ENCODE peak calls at places on chromosomes 12 and 14, in four cellular contexts. R is stimulated activated CD8-positive, alpha-beta memory T cell treated with anti-CD3 and anti-CD28 coated beads, Interleukin-12 subunit alpha, Interleukin-12 subunit beta, amount 100 ng/mL, for 1 hour; E is CD8-positive, alpha-beta memory T cell; S is heart left ventricle. J is an unnamed sample.

GRCh38 chr14:56023681-56024080 is 94.5 kb upstream of the PELI2 start:
- DNase-seq in R (no peak), E (no peak), S (no peak), J (no peak)

GRCh38 chr14:37417833-37418232 is 177.2 kb downstream of the FOXA1 start:
- DNase-seq in R (no peak), E (no peak), S (no peak), J (no peak)

GRCh38 chr14:70879448-70879847 is 27.8 kb upstream of the PCNX1 start:
- DNase-seq in R (no peak), E (no peak), S (no peak), J (no peak)

GRCh38 chr14:31949709-31950108 is 127.4 kb upstream of the ARHGAP5 start:
- DNase-seq in R (no peak), E (no peak), S (no peak), J (no peak)

GRCh38 chr12:115341442-115341841 is 657.5 kb upstream of the TBX3 start:
- DNase-seq in R (no peak), E (no peak), S (peak; percentile 66), J (peak; percentile 59)

GRCh38 chr14:69318901-69319475 is 59.0 kb downstream of the GALNT16 start:
- DNase-seq in R (no peak), E (no peak), S (no peak), J (no peak)

GRCh38 chr14:89425931-89426330 is 8.9 kb upstream of the FOXN3 start:
- DNase-seq in R (no peak), E (no peak), S (no peak), J (no peak)

GRCh38 chr14:103711516-103712431 is 3.5 kb downstream of the XRCC3 start:
- DNase-seq in R (no peak), E (no peak), S (peak; percentile 54), J (peak; percentile 85)

GRCh38 chr14:93033983-93034670 is 81.6 kb downstream of the ITPK1 start:
- DNase-seq in R (peak; percentile 41), E (peak; percentile 72), S (no peak), J (peak; percentile 65)

GRCh38 chr12:124646385-124647230 is 79.2 kb upstream of the NCOR2 start:
- DNase-seq in R (peak; percentile 4), E (no peak), S (peak; percentile 35), J (no peak)

GRCh38 chr12:118463677-118464076 is 87.3 kb downstream of the SUDS3 start:
- DNase-seq in R (no peak), E (no peak), S (no peak), J (no peak)

GRCh38 chr14:96086032-96086431 is 46.9 kb downstream of the C14orf132 start:
- DNase-seq in R (no peak), E (no peak), S (no peak), J (no peak)

GRCh38 chr12:75724913-75725312 is 213.5 kb upstream of the KRR1 start:
- DNase-seq in R (no peak), E (no peak), S (peak; percentile 48), J (no peak)

GRCh38 chr12:106380954-106381353 is 23.4 kb downstream of the POLR3B start:
- DNase-seq in R (no peak), E (no peak), S (no peak), J (no peak)

GRCh38 chr14:85296466-85297210 is 233.3 kb upstream of the FLRT2 start:
- DNase-seq in R (no peak), E (no peak), S (no peak), J (no peak)

GRCh38 chr12:119748512-119748911 is 80.6 kb downstream of the PRKAB1 start:
- DNase-seq in R (no peak), E (no peak), S (no peak), J (no peak)

GRCh38 chr12:402127-402456 is 648 bp downstream of the CCDC77 start:
- DNase-seq in R (no peak), E (no peak), S (no peak), J (no peak)

GRCh38 chr14:86739761-86740160 is 1209.8 kb downstream of the FLRT2 start:
- DNase-seq in R (no peak), E (no peak), S (no peak), J (no peak)

GRCh38 chr12:65536876-65537661 is 258.6 kb downstream of the MSRB3 start:
- DNase-seq in R (no peak), E (no peak), S (peak; percentile 27), J (no peak)

GRCh38 chr12:105409881-105410471 is 79.5 kb downstream of the C12orf75 start:
- DNase-seq in R (no peak), E (no peak), S (peak; percentile 65), J (peak; percentile 27)

GRCh38 chr12:107241421-107241820 is 148.1 kb upstream of the CRY1 start:
- DNase-seq in R (no peak), E (no peak), S (no peak), J (no peak)

GRCh38 chr14:54398028-54398368 is 1.2 kb downstream of the CDKN3 start:
- DNase-seq in R (no peak), E (no peak), S (no peak), J (no peak)

GRCh38 chr14:71524321-71524982 is 407.8 kb upstream of the RGS6 start:
- DNase-seq in R (no peak), E (no peak), S (no peak), J (no peak)

GRCh38 chr14:58199726-58200479 is at the start of gene ACTR10:
- DNase-seq in R (peak; percentile 76), E (peak; percentile 91), S (peak; percentile 92), J (peak; percentile 92)

GRCh38 chr14:104604461-104605449 is at the start of gene TMEM179:
- DNase-seq in R (no peak), E (no peak), S (peak; percentile 26), J (no peak)

GRCh38 chr12:4518106-4518728 is 20.5 kb upstream of the RAD51AP1 start:
- DNase-seq in R (no peak), E (no peak), S (no peak), J (no peak)

J was measured in mucosa of descending colon.